ENCODE peak calls at places on chromosomes 5 and 9, in nine cellular contexts. One of them, this sample, is unnamed.

GRCh38 chr5:43401827-43402226 is 10.4 kb downstream of the CCL28 start:
- DNase-seq in Peyer's patch: no peak
- DNase-seq in astrocyte: no peak
- DNase-seq in A549: peak; percentile 62
- DNase-seq in OCI-LY7: peak; percentile 4
- DNase-seq in transverse colon: no peak
- DNase-seq in SK-N-SH: peak; percentile 51
- DNase-seq in GM23338: peak; percentile 25
- DNase-seq in HepG2: peak; percentile 72
- DNase-seq in this sample: no peak

GRCh38 chr9:111482656-111483418 is 1.3 kb downstream of the ECPAS start:
- DNase-seq in transverse colon: peak; percentile 86
- DNase-seq in A549: peak; percentile 73
- DNase-seq in GM23338: peak; percentile 80
- DNase-seq in SK-N-SH: peak; percentile 83
- DNase-seq in astrocyte: peak; percentile 51
- DNase-seq in HepG2: peak; percentile 57
- DNase-seq in OCI-LY7: peak; percentile 66
- DNase-seq in Peyer's patch: peak; percentile 80
- DNase-seq in this sample: no peak

GRCh38 chr5:95712347-95712958 is 18.7 kb upstream of the RHOBTB3 start:
- DNase-seq in GM23338: peak; percentile 38
- DNase-seq in HepG2: no peak
- DNase-seq in Peyer's patch: no peak
- DNase-seq in astrocyte: peak; percentile 95
- DNase-seq in OCI-LY7: no peak
- DNase-seq in SK-N-SH: peak; percentile 14
- DNase-seq in transverse colon: no peak
- DNase-seq in A549: peak; percentile 79
- DNase-seq in this sample: no peak

GRCh38 chr5:132473608-132474007 is 17.0 kb downstream of the IRF1 start:
- DNase-seq in transverse colon: peak; percentile 3
- DNase-seq in OCI-LY7: no peak
- DNase-seq in HepG2: no peak
- DNase-seq in GM23338: no peak
- DNase-seq in SK-N-SH: no peak
- DNase-seq in astrocyte: no peak
- DNase-seq in Peyer's patch: no peak
- DNase-seq in A549: no peak
- DNase-seq in this sample: no peak

GRCh38 chr5:34914671-34915138 is 599 bp downstream of the RAD1 start:
- DNase-seq in SK-N-SH: no peak
- DNase-seq in astrocyte: peak; percentile 20
- DNase-seq in GM23338: peak; percentile 46
- DNase-seq in Peyer's patch: peak; percentile 21
- DNase-seq in HepG2: no peak
- DNase-seq in A549: peak; percentile 29
- DNase-seq in transverse colon: peak; percentile 34
- DNase-seq in OCI-LY7: peak; percentile 44
- DNase-seq in this sample: no peak

GRCh38 chr9:108209132-108209700 is 646.6 kb downstream of the ACTL7B start:
- DNase-seq in astrocyte: no peak
- DNase-seq in HepG2: no peak
- DNase-seq in GM23338: no peak
- DNase-seq in SK-N-SH: no peak
- DNase-seq in A549: no peak
- DNase-seq in OCI-LY7: no peak
- DNase-seq in transverse colon: peak; percentile 86
- DNase-seq in Peyer's patch: no peak
- DNase-seq in this sample: no peak

GRCh38 chr9:16221822-16222547 is 648.5 kb downstream of the BNC2 start:
- DNase-seq in transverse colon: no peak
- DNase-seq in Peyer's patch: no peak
- DNase-seq in HepG2: no peak
- DNase-seq in astrocyte: no peak
- DNase-seq in GM23338: peak; percentile 33
- DNase-seq in OCI-LY7: no peak
- DNase-seq in A549: no peak
- DNase-seq in SK-N-SH: no peak
- DNase-seq in this sample: no peak

GRCh38 chr5:16082053-16082452 is 97.5 kb downstream of the MARCHF11 start:
- DNase-seq in transverse colon: no peak
- DNase-seq in GM23338: peak; percentile 28
- DNase-seq in OCI-LY7: no peak
- DNase-seq in HepG2: no peak
- DNase-seq in A549: no peak
- DNase-seq in astrocyte: peak; percentile 1
- DNase-seq in Peyer's patch: no peak
- DNase-seq in SK-N-SH: no peak
- DNase-seq in this sample: no peak

GRCh38 chr9:111975709-111976108 is 79.1 kb downstream of the UGCG start:
- DNase-seq in GM23338: peak; percentile 62
- DNase-seq in HepG2: peak; percentile 38
- DNase-seq in transverse colon: peak; percentile 67
- DNase-seq in A549: peak; percentile 59
- DNase-seq in OCI-LY7: peak; percentile 51
- DNase-seq in SK-N-SH: no peak
- DNase-seq in Peyer's patch: peak; percentile 31
- DNase-seq in astrocyte: no peak
- DNase-seq in this sample: no peak

GRCh38 chr5:73278693-73279092 is 105.7 kb downstream of the TMEM174 start:
- DNase-seq in SK-N-SH: no peak
- DNase-seq in HepG2: peak; percentile 10
- DNase-seq in astrocyte: no peak
- DNase-seq in OCI-LY7: no peak
- DNase-seq in transverse colon: no peak
- DNase-seq in Peyer's patch: no peak
- DNase-seq in A549: no peak
- DNase-seq in GM23338: no peak
- DNase-seq in this sample: no peak

GRCh38 chr9:78671785-78672184 is 374.9 kb downstream of the PSAT1 start:
- DNase-seq in HepG2: no peak
- DNase-seq in SK-N-SH: no peak
- DNase-seq in Peyer's patch: no peak
- DNase-seq in A549: no peak
- DNase-seq in OCI-LY7: no peak
- DNase-seq in GM23338: no peak
- DNase-seq in astrocyte: no peak
- DNase-seq in transverse colon: no peak
- DNase-seq in this sample: no peak

GRCh38 chr5:59193616-59194319 is 610.9 kb downstream of the RAB3C start:
- DNase-seq in SK-N-SH: no peak
- DNase-seq in A549: peak; percentile 98
- DNase-seq in OCI-LY7: no peak
- DNase-seq in transverse colon: no peak
- DNase-seq in Peyer's patch: no peak
- DNase-seq in astrocyte: peak; percentile 95
- DNase-seq in GM23338: no peak
- DNase-seq in HepG2: no peak
- DNase-seq in this sample: no peak

GRCh38 chr5:168947212-168947868 is 353.6 kb downstream of the SLIT3 start:
- DNase-seq in A549: peak; percentile 44
- DNase-seq in astrocyte: no peak
- DNase-seq in Peyer's patch: no peak
- DNase-seq in SK-N-SH: peak; percentile 78
- DNase-seq in GM23338: peak; percentile 86
- DNase-seq in OCI-LY7: peak; percentile 38
- DNase-seq in HepG2: peak; percentile 36
- DNase-seq in transverse colon: peak; percentile 28
- DNase-seq in this sample: no peak

GRCh38 chr5:59251627-59252026 is 641.9 kb downstream of the PDE4D start:
- DNase-seq in GM23338: no peak
- DNase-seq in OCI-LY7: no peak
- DNase-seq in HepG2: no peak
- DNase-seq in transverse colon: no peak
- DNase-seq in SK-N-SH: no peak
- DNase-seq in astrocyte: no peak
- DNase-seq in Peyer's patch: no peak
- DNase-seq in A549: no peak
- DNase-seq in this sample: no peak

GRCh38 chr9:16521868-16522381 is 348.5 kb downstream of the BNC2 start:
- DNase-seq in astrocyte: peak; percentile 99
- DNase-seq in SK-N-SH: peak; percentile 19
- DNase-seq in GM23338: no peak
- DNase-seq in Peyer's patch: no peak
- DNase-seq in HepG2: no peak
- DNase-seq in A549: no peak
- DNase-seq in transverse colon: peak; percentile 13
- DNase-seq in OCI-LY7: no peak
- DNase-seq in this sample: no peak

GRCh38 chr5:82334085-82334680 is 56.0 kb upstream of the RPS23 start:
- DNase-seq in HepG2: no peak
- DNase-seq in transverse colon: no peak
- DNase-seq in GM23338: no peak
- DNase-seq in astrocyte: peak; percentile 55
- DNase-seq in A549: no peak
- DNase-seq in SK-N-SH: no peak
- DNase-seq in Peyer's patch: no peak
- DNase-seq in OCI-LY7: no peak
- DNase-seq in this sample: peak; percentile 13
- H3K4me1 ChIP-seq in HepG2: no peaks in the 10 kb centered on the region
- H3K4me1 ChIP-seq in transverse colon: no peaks in the 10 kb centered on the region
- H3K4me1 ChIP-seq in GM23338: peaks cover 4% of the 10 kb centered on the region
- H3K4me1 ChIP-seq in astrocyte: peaks cover 27% of the 10 kb centered on the region
- H3K4me1 ChIP-seq in A549: no peaks in the 10 kb centered on the region
- H3K4me1 ChIP-seq in SK-N-SH: peaks cover 37% of the 10 kb centered on the region
- H3K4me1 ChIP-seq in Peyer's patch: no peaks in the 10 kb centered on the region
- H3K4me1 ChIP-seq in OCI-LY7: no peaks in the 10 kb centered on the region
- H3K4me1 ChIP-seq in this sample: peaks cover 11% of the 10 kb centered on the region

DNA sequence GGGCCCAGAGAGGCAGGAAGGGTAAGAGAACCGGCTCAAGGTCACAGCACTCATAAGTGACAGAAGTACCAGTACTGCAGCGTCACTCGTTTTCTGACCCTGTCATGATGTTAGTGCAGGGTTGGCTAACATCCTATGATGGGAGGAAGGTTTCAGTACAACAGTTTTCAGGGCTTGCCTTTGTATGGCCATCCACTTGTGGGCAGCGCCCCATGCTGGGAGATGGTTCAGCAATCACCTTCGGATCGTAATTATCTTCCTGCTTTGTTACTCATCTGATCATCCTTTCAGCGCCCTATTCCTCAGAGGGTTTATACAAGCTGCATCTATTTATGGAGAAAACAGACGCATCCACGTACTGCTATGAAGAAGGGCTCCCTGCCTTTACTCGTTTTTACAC is 2.4 kb downstream of the MAP1B start:
- DNase-seq in Peyer's patch: no peak
- DNase-seq in SK-N-SH: peak; percentile 54
- DNase-seq in A549: peak; percentile 68
- DNase-seq in astrocyte: peak; percentile 46
- DNase-seq in OCI-LY7: no peak
- DNase-seq in GM23338: peak; percentile 33
- DNase-seq in HepG2: no peak
- DNase-seq in transverse colon: no peak
- DNase-seq in this sample: no peak
- TF ChIP-seq CTCF in Peyer's patch: no peak
- TF ChIP-seq CTCF in SK-N-SH: peak; percentile 63
- TF ChIP-seq CTCF in A549: peak; percentile 44
- TF ChIP-seq CTCF in astrocyte: no peak
- TF ChIP-seq CTCF in OCI-LY7: no peak
- TF ChIP-seq CTCF in GM23338: peak; percentile 56
- TF ChIP-seq CTCF in HepG2: peak; percentile 14
- TF ChIP-seq CTCF in transverse colon: no peak
- TF ChIP-seq CTCF in this sample: no peak

GRCh38 chr9:89387197-89387849 is 69.0 kb downstream of the SECISBP2 start:
- DNase-seq in Peyer's patch: no peak
- DNase-seq in transverse colon: no peak
- DNase-seq in A549: no peak
- DNase-seq in astrocyte: no peak
- DNase-seq in GM23338: no peak
- DNase-seq in OCI-LY7: no peak
- DNase-seq in HepG2: no peak
- DNase-seq in SK-N-SH: no peak
- DNase-seq in this sample: no peak

GRCh38 chr9:89390068-89390555 is 71.8 kb downstream of the SECISBP2 start:
- DNase-seq in SK-N-SH: no peak
- DNase-seq in HepG2: no peak
- DNase-seq in Peyer's patch: no peak
- DNase-seq in A549: no peak
- DNase-seq in GM23338: no peak
- DNase-seq in transverse colon: no peak
- DNase-seq in astrocyte: no peak
- DNase-seq in OCI-LY7: no peak
- DNase-seq in this sample: no peak

GRCh38 chr9:89390578-89390977 is 72.3 kb downstream of the SECISBP2 start:
- DNase-seq in Peyer's patch: no peak
- DNase-seq in transverse colon: no peak
- DNase-seq in HepG2: no peak
- DNase-seq in OCI-LY7: no peak
- DNase-seq in A549: no peak
- DNase-seq in GM23338: no peak
- DNase-seq in astrocyte: no peak
- DNase-seq in SK-N-SH: no peak
- DNase-seq in this sample: no peak

GRCh38 chr9:89387970-89388867 is 69.9 kb downstream of the SECISBP2 start:
- DNase-seq in A549: peak; percentile 23
- DNase-seq in GM23338: no peak
- DNase-seq in OCI-LY7: no peak
- DNase-seq in SK-N-SH: no peak
- DNase-seq in astrocyte: no peak
- DNase-seq in HepG2: peak; percentile 65
- DNase-seq in transverse colon: peak; percentile 37
- DNase-seq in Peyer's patch: no peak
- DNase-seq in this sample: peak; percentile 94

GRCh38 chr9:89388868-89389177 is 70.5 kb downstream of the SECISBP2 start:
- DNase-seq in HepG2: no peak
- DNase-seq in transverse colon: no peak
- DNase-seq in SK-N-SH: no peak
- DNase-seq in astrocyte: no peak
- DNase-seq in Peyer's patch: no peak
- DNase-seq in A549: no peak
- DNase-seq in GM23338: no peak
- DNase-seq in OCI-LY7: no peak
- DNase-seq in this sample: no peak
- H3K27ac ChIP-seq in HepG2: no peak overlapping the region
- H3K27ac ChIP-seq in transverse colon: peak overlapping the region; percentile 52
- H3K27ac ChIP-seq in SK-N-SH: no peak overlapping the region
- H3K27ac ChIP-seq in astrocyte: no peak overlapping the region
- H3K27ac ChIP-seq in Peyer's patch: peak overlapping the region; percentile 67
- H3K27ac ChIP-seq in A549: no peak overlapping the region
- H3K27ac ChIP-seq in GM23338: no peak overlapping the region
- H3K27ac ChIP-seq in OCI-LY7: no peak overlapping the region
- H3K27ac ChIP-seq in this sample: peak overlapping the region; percentile 75

DNA sequence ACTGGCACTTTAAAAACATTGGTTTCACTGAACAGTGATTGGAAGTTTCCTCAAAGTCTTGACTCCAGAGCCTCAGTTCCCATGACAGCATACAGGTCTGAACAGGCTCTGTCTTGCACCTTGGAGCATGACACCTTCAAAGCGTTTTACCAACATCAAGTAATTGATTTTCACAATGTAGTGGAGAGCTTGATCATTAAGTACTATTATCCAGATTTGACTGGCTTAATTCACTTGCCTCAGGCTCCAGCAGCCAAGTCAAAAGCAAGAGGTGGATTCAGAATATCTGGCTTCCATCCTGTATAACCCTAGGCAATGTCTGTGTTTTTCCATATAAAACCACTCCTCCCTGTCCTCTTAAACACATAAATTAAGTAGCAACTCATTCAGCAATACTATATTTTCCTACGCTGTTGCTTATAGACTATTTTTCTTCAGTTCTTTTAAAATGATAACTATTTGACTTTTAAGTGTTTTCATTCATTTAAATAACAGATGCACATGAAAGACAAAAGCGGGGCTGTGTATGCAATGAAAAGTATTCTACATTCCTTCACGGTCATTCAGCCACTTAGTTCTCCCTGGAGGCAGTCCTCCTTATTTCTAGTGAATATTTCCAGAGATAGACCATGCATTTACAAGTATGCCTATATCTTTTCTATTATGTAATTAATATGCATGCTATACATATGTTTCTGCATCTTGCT is 150.8 kb upstream of the RANBP3L start:
- DNase-seq in GM23338: no peak
- DNase-seq in OCI-LY7: no peak
- DNase-seq in transverse colon: no peak
- DNase-seq in HepG2: no peak
- DNase-seq in Peyer's patch: no peak
- DNase-seq in astrocyte: no peak
- DNase-seq in A549: no peak
- DNase-seq in SK-N-SH: no peak
- DNase-seq in this sample: no peak
- H3K4me1 ChIP-seq in GM23338: peaks cover 11% of the 10 kb centered on the region
- H3K4me1 ChIP-seq in OCI-LY7: no peaks in the 10 kb centered on the region
- H3K4me1 ChIP-seq in transverse colon: no peaks in the 10 kb centered on the region
- H3K4me1 ChIP-seq in HepG2: no peaks in the 10 kb centered on the region
- H3K4me1 ChIP-seq in Peyer's patch: no peaks in the 10 kb centered on the region
- H3K4me1 ChIP-seq in astrocyte: peaks cover 10% of the 10 kb centered on the region
- H3K4me1 ChIP-seq in A549: no peaks in the 10 kb centered on the region
- H3K4me1 ChIP-seq in SK-N-SH: no peaks in the 10 kb centered on the region
- H3K4me1 ChIP-seq in this sample: peaks cover 12% of the 10 kb centered on the region

This sample was measured in vagina.